ENCODE peak calls at places on chromosomes 1 and 21, in six cellular contexts. E is activated CD4-positive, alpha-beta T cell treated with anti-CD3 and anti-CD28 coated beads, Interleukin-2, amount 50 U/mL, for 1 hour; R is CD8-positive, alpha-beta memory T cell; H is iris pigment epithelial cell; N is foreskin fibroblast; P is H7. Z is an unnamed sample.

GRCh38 chr1:228416217-228416971 is at the start of gene TRIM17:
- DNase-seq in E (peak), R (peak), H (no peak), N (no peak), P (peak), Z (peak)

GRCh38 chr1:164760585-164760968 is 201.6 kb downstream of the PBX1 start:
- DNase-seq in E (no peak), R (no peak), H (no peak), N (no peak), P (no peak), Z (no peak)

GRCh38 chr1:35452086-35452485 is 105.1 kb downstream of the KIAA0319L start:
- DNase-seq in E (no peak), R (no peak), H (peak), N (peak), P (no peak), Z (no peak)

GRCh38 chr1:34312359-34312758 is 135.7 kb downstream of the C1orf94 start:
- DNase-seq in E (no peak), R (no peak), H (no peak), N (no peak), P (no peak), Z (no peak)

GRCh38 chr1:167526659-167527383 is 8.5 kb upstream of the CD247 start:
- DNase-seq in E (no peak), R (no peak), H (no peak), N (no peak), P (no peak), Z (no peak)

GRCh38 chr21:35256468-35256988 is 207.4 kb upstream of the RUNX1 start:
- DNase-seq in E (no peak), R (no peak), H (peak), N (peak), P (peak), Z (peak)

GRCh38 chr1:22570140-22570909 is 7.0 kb downstream of the EPHA8 start:
- DNase-seq in E (no peak), R (no peak), H (no peak), N (no peak), P (no peak), Z (no peak)

GRCh38 chr21:37564341-37564923 is 197.9 kb downstream of the DYRK1A start:
- DNase-seq in E (peak), R (peak), H (peak), N (peak), P (peak), Z (peak)

GRCh38 chr1:204376919-204377799 is 17.4 kb upstream of the PLEKHA6 start:
- DNase-seq in E (no peak), R (no peak), H (no peak), N (no peak), P (no peak), Z (no peak)

GRCh38 chr1:111199329-111199728 is 1.1 kb downstream of the DENND2D start:
- DNase-seq in E (no peak), R (no peak), H (no peak), N (no peak), P (no peak), Z (no peak)

GRCh38 chr1:184002071-184002470 is 35.5 kb downstream of the COLGALT2 start:
- DNase-seq in E (no peak), R (no peak), H (peak), N (peak), P (peak), Z (peak)

GRCh38 chr1:208431721-208432120 is 187.5 kb upstream of the PLXNA2 start:
- DNase-seq in E (no peak), R (no peak), H (peak), N (peak), P (no peak), Z (no peak)

GRCh38 chr1:103953386-103953785 is 203.7 kb downstream of the AMY1C start:
- DNase-seq in E (no peak), R (no peak), H (no peak), N (no peak), P (no peak), Z (no peak)

GRCh38 chr1:31701137-31701736 is 2.6 kb downstream of the COL16A1 start:
- DNase-seq in E (no peak), R (no peak), H (peak), N (peak), P (no peak), Z (no peak)

Z was measured in neural progenitor cell.